ENCODE peak calls at places on chromosomes 5 and 9, in ten cellular contexts. Y, G, Q, W, U, I, N, Z, K and A are unnamed samples.

GRCh38 chr9:135039916-135040645 is 47.4 kb upstream of the OLFM1 start:
- DNase-seq in Y (no peak), G (no peak), Q (no peak), W (peak; percentile 24), U (no peak), I (no peak), N (no peak), Z (no peak), K (no peak), A (no peak)

GRCh38 chr5:172071244-172071875 is 64.9 kb upstream of the FBXW11 start:
- DNase-seq in Y (no peak), G (no peak), Q (no peak), W (no peak), U (no peak), I (no peak), N (no peak), Z (no peak), K (no peak), A (peak; percentile 44)

GRCh38 chr9:25350011-25350410 is 328.2 kb downstream of the TUSC1 start:
- DNase-seq in Y (no peak), G (peak; percentile 21), Q (no peak), W (no peak), U (no peak), I (no peak), N (no peak), Z (no peak), K (no peak), A (no peak)

GRCh38 chr9:126380447-126380846 is 53.8 kb downstream of the MVB12B start:
- DNase-seq in Y (no peak), G (no peak), Q (no peak), W (no peak), U (no peak), I (no peak), N (no peak), Z (no peak), K (no peak), A (no peak)

GRCh38 chr9:134268308-134268724 is 57.9 kb upstream of the RXRA start:
- DNase-seq in Y (no peak), G (peak; percentile 76), Q (peak; percentile 26), W (peak; percentile 88), U (peak; percentile 32), I (no peak), N (no peak), Z (no peak), K (no peak), A (no peak)

GRCh38 chr5:154444559-154445421 is 1.0 kb upstream of the SAP30L start:
- DNase-seq in Y (no peak), G (peak; percentile 28), Q (peak; percentile 29), W (peak; percentile 86), U (peak; percentile 29), I (peak; percentile 17), N (peak; percentile 5), Z (peak; percentile 59), K (peak; percentile 18), A (peak; percentile 78)

GRCh38 chr5:81122271-81122670 is 110.9 kb upstream of the CKMT2 start:
- DNase-seq in Y (no peak), G (no peak), Q (no peak), W (no peak), U (no peak), I (no peak), N (no peak), Z (no peak), K (no peak), A (no peak)

GRCh38 chr5:172642511-172642910 is 1.4 kb downstream of the NEURL1B start:
- DNase-seq in Y (no peak), G (no peak), Q (no peak), W (no peak), U (peak; percentile 47), I (no peak), N (no peak), Z (no peak), K (no peak), A (no peak)

GRCh38 chr9:93807166-93808013 is 147.8 kb downstream of the BARX1 start:
- DNase-seq in Y (no peak), G (no peak), Q (no peak), W (peak; percentile 44), U (no peak), I (no peak), N (no peak), Z (no peak), K (no peak), A (peak; percentile 38)

GRCh38 chr9:136943291-136944093 is 1.0 kb downstream of the FBXW5 start:
- DNase-seq in Y (peak; percentile 54), G (peak; percentile 52), Q (peak; percentile 57), W (peak; percentile 92), U (no peak), I (no peak), N (no peak), Z (peak; percentile 67), K (peak; percentile 42), A (no peak)

GRCh38 chr5:72597456-72597948 is 90.3 kb upstream of the ZNF366 start:
- DNase-seq in Y (peak; percentile 37), G (no peak), Q (peak; percentile 66), W (no peak), U (no peak), I (no peak), N (peak; percentile 15), Z (no peak), K (peak; percentile 12), A (peak; percentile 62)

GRCh38 chr5:81850932-81851331 is 100.0 kb upstream of the SSBP2 start:
- DNase-seq in Y (no peak), G (no peak), Q (peak; percentile 12), W (no peak), U (no peak), I (no peak), N (no peak), Z (no peak), K (no peak), A (no peak)

GRCh38 chr5:179207920-179208705 is 137.1 kb downstream of the ADAMTS2 start:
- DNase-seq in Y (no peak), G (no peak), Q (no peak), W (no peak), U (no peak), I (no peak), N (no peak), Z (no peak), K (no peak), A (no peak)

GRCh38 chr5:34494111-34494755 is 161.9 kb upstream of the RAI14 start:
- DNase-seq in Y (no peak), G (no peak), Q (no peak), W (no peak), U (no peak), I (no peak), N (no peak), Z (no peak), K (no peak), A (no peak)

GRCh38 chr5:72141440-72142271 is 34.4 kb downstream of the MAP1B start:
- DNase-seq in Y (peak; percentile 65), G (no peak), Q (no peak), W (no peak), U (no peak), I (no peak), N (peak; percentile 57), Z (no peak), K (no peak), A (no peak)

GRCh38 chr9:116198344-116198743 is 44.8 kb downstream of the PAPPA start:
- DNase-seq in Y (no peak), G (no peak), Q (no peak), W (no peak), U (no peak), I (no peak), N (no peak), Z (no peak), K (no peak), A (no peak)

GRCh38 chr5:141857226-141857625 is 21.0 kb downstream of the PCDH1 start:
- DNase-seq in Y (no peak), G (no peak), Q (no peak), W (no peak), U (no peak), I (no peak), N (no peak), Z (no peak), K (no peak), A (no peak)

GRCh38 chr5:119171686-119172085 is 100.8 kb downstream of the DMXL1 start:
- DNase-seq in Y (no peak), G (no peak), Q (no peak), W (no peak), U (no peak), I (no peak), N (no peak), Z (no peak), K (no peak), A (no peak)

GRCh38 chr9:96453625-96454024 is 3.7 kb downstream of the HABP4 start:
- DNase-seq in Y (peak; percentile 29), G (peak; percentile 17), Q (peak; percentile 27), W (no peak), U (no peak), I (peak; percentile 37), N (peak; percentile 18), Z (peak; percentile 24), K (peak; percentile 40), A (no peak)

GRCh38 chr9:2809692-2810423 is 34.0 kb downstream of the PUM3 start:
- DNase-seq in Y (peak; percentile 33), G (no peak), Q (peak; percentile 60), W (no peak), U (no peak), I (no peak), N (peak; percentile 23), Z (peak; percentile 46), K (no peak), A (peak; percentile 78)
- H3K36me3 ChIP-seq in Y (peaks cover 29% of the 10 kb centered on the region), G (peaks cover 96% of the 10 kb centered on the region), Q (peaks cover 13% of the 10 kb centered on the region), W (peaks cover 40% of the 10 kb centered on the region), U (no peaks in the 10 kb centered on the region), I (no peaks in the 10 kb centered on the region), N (peaks cover 72% of the 10 kb centered on the region), Z (peaks cover 13% of the 10 kb centered on the region), K (peaks cover 3% of the 10 kb centered on the region), A (peaks cover 78% of the 10 kb centered on the region)

DNA sequence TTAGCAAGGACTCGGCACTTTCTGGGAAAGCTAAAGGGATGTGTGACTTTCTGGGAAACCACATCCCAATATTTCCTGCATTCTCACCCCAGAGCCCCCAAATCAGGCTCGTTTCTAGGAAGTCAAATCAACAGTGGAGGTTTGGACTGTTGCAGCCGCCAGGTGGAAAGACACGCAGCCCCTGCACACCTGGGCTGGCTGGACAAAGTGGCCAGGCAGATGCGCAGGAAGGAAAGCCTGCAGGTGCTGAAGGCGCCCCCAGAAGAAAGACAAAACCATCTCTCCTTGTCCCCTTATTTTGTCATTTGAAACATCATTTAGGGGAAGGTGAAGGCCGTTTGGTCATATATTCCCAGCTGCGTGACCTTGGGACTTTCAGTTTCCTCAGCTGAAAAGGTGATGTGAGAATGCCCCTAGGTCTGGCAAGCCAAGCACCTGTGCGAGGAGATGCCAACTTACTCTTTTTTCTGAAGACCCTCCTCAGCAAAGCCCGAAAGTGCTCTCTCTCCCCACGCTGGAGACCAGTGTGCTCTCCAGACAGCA is 97.9 kb upstream of the CPEB4 start:
- DNase-seq in Y (no peak), G (peak; percentile 71), Q (no peak), W (no peak), U (no peak), I (no peak), N (no peak), Z (no peak), K (no peak), A (no peak)
- H3K4me1 ChIP-seq in Y (peaks cover 17% of the 10 kb centered on the region), G (peaks cover 72% of the 10 kb centered on the region), Q (peaks cover 15% of the 10 kb centered on the region), W (peaks cover 12% of the 10 kb centered on the region), U (no peaks in the 10 kb centered on the region), I (no peaks in the 10 kb centered on the region), N (peaks cover 31% of the 10 kb centered on the region), Z (peaks cover 12% of the 10 kb centered on the region), K (no peaks in the 10 kb centered on the region), A (no peaks in the 10 kb centered on the region)

GRCh38 chr9:81609782-81610738 is 79.3 kb downstream of the TLE1 start:
- DNase-seq in Y (no peak), G (no peak), Q (peak; percentile 35), W (no peak), U (no peak), I (no peak), N (no peak), Z (no peak), K (peak; percentile 66), A (no peak)
- H3K36me3 ChIP-seq in Y (peaks cover 27% of the 10 kb centered on the region), G (no peaks in the 10 kb centered on the region), Q (no peaks in the 10 kb centered on the region), W (peaks cover 31% of the 10 kb centered on the region), U (peaks cover 6% of the 10 kb centered on the region), I (peaks cover 4% of the 10 kb centered on the region), N (peaks cover 90% of the 10 kb centered on the region), Z (peaks cover 2% of the 10 kb centered on the region), K (peaks cover 18% of the 10 kb centered on the region), A (peaks cover 80% of the 10 kb centered on the region)

GRCh38 chr9:128800061-128800460 is 13.0 kb downstream of the TBC1D13 start:
- DNase-seq in Y (no peak), G (no peak), Q (no peak), W (no peak), U (no peak), I (no peak), N (no peak), Z (no peak), K (no peak), A (no peak)
- H3K4me1 ChIP-seq in Y (no peaks in the 10 kb centered on the region), G (no peaks in the 10 kb centered on the region), Q (no peaks in the 10 kb centered on the region), W (no peaks in the 10 kb centered on the region), U (no peaks in the 10 kb centered on the region), I (no peaks in the 10 kb centered on the region), N (no peaks in the 10 kb centered on the region), Z (no peaks in the 10 kb centered on the region), K (no peaks in the 10 kb centered on the region), A (no peaks in the 10 kb centered on the region)